ENCODE peak calls at places on chromosomes 5 and 9, in six cellular contexts. D, S, V, P, A and F are unnamed samples.

GRCh38 chr5:178675922-178676321 is 49.1 kb upstream of the CLK4 start:
- DNase-seq in D (no peak), V (no peak), S (no peak), P (no peak), A (no peak), F (no peak)

GRCh38 chr9:4668604-4669003 is 2.3 kb upstream of the SPATA6L start:
- DNase-seq in A (no peak), S (no peak), P (no peak), D (no peak), V (no peak), F (no peak)

GRCh38 chr5:122906768-122907167 is 61.4 kb downstream of the SNX24 start:
- DNase-seq in D (no peak), A (no peak), S (no peak), V (peak; percentile 15), P (no peak), F (no peak)

GRCh38 chr5:6827815-6828214 is 114.6 kb downstream of the TENT4A start:
- DNase-seq in D (no peak), V (no peak), S (peak; percentile 57), A (no peak), P (no peak), F (peak; percentile 22)

GRCh38 chr9:38228331-38229122 is 159.5 kb upstream of the SHB start:
- DNase-seq in D (no peak), V (no peak), A (no peak), S (no peak), P (no peak), F (no peak)

GRCh38 chr9:138024131-138024530 is 146.5 kb downstream of the CACNA1B start:
- DNase-seq in P (no peak), A (peak; percentile 28), D (peak; percentile 17), S (no peak), V (no peak), F (no peak)

GRCh38 chr9:125889524-125890473 is 142.6 kb downstream of the PBX3 start:
- DNase-seq in D (peak; percentile 43), V (peak; percentile 62), A (peak; percentile 50), S (peak; percentile 50), P (peak; percentile 23), F (peak; percentile 8)

GRCh38 chr9:103837940-103838339 is 256.2 kb upstream of the SMC2 start:
- DNase-seq in S (no peak), P (no peak), V (no peak), A (no peak), D (no peak), F (no peak)

GRCh38 chr9:80501635-80502034 is 929.9 kb downstream of the TLE4 start:
- DNase-seq in A (no peak), D (no peak), P (no peak), S (no peak), V (peak; percentile 44), F (no peak)

GRCh38 chr5:66072031-66072430 is 72.1 kb upstream of the SREK1 start:
- DNase-seq in D (no peak), P (no peak), A (no peak), V (no peak), S (no peak), F (no peak)

GRCh38 chr5:76626738-76627137 is 3.5 kb upstream of the F2RL2 start:
- DNase-seq in D (no peak), A (no peak), P (no peak), V (no peak), S (no peak), F (no peak)

GRCh38 chr9:93899609-93900435 is 55.3 kb downstream of the BARX1 start:
- DNase-seq in D (no peak), A (peak; percentile 17), V (no peak), P (no peak), S (peak; percentile 27), F (no peak)

GRCh38 chr5:178398856-178399722 is 166.5 kb upstream of the PHYKPL start:
- DNase-seq in D (no peak), V (no peak), A (no peak), P (no peak), S (no peak), F (no peak)

GRCh38 chr9:136196465-136197371 is 8.2 kb downstream of the LHX3 start:
- DNase-seq in S (no peak), P (no peak), V (no peak), A (no peak), D (no peak), F (no peak)

GRCh38 chr5:133514456-133514855 is 97.9 kb downstream of the FSTL4 start:
- DNase-seq in P (no peak), A (no peak), V (no peak), S (no peak), D (no peak), F (no peak)

GRCh38 chr9:72856985-72857631 is 95.7 kb downstream of the ALDH1A1 start:
- DNase-seq in P (peak; percentile 64), A (no peak), D (peak; percentile 29), V (peak; percentile 77), S (no peak), F (no peak)

GRCh38 chr9:124347206-124347967 is 67.9 kb downstream of the PSMB7 start:
- DNase-seq in A (peak; percentile 30), V (no peak), P (no peak), D (no peak), S (no peak), F (no peak)

GRCh38 chr5:136202800-136203199 is 9.8 kb upstream of the SMIM32 start:
- DNase-seq in D (no peak), A (no peak), V (no peak), P (no peak), S (no peak), F (no peak)

GRCh38 chr9:97802276-97802675 is 50.8 kb upstream of the FOXE1 start:
- DNase-seq in P (no peak), S (no peak), A (no peak), V (no peak), D (no peak), F (no peak)

GRCh38 chr9:107239474-107239873 is 43.6 kb upstream of the RAD23B start:
- DNase-seq in V (peak; percentile 63), A (no peak), P (no peak), D (no peak), S (no peak), F (no peak)

GRCh38 chr9:95746408-95747165 is 128.9 kb upstream of the ERCC6L2 start:
- DNase-seq in D (no peak), P (no peak), V (no peak), A (no peak), S (no peak), F (no peak)

GRCh38 chr9:76150016-76150415 is 244.2 kb downstream of the RFK start:
- DNase-seq in V (no peak), P (no peak), D (no peak), A (no peak), S (no peak), F (no peak)

GRCh38 chr5:143152445-143152844 is 251.0 kb downstream of the NR3C1 start:
- DNase-seq in S (no peak), V (no peak), P (no peak), D (no peak), A (no peak), F (no peak)
- H3K4me1 ChIP-seq in S (no peaks in the 10 kb centered on the region), V (peaks cover 35% of the 10 kb centered on the region), P (no peaks in the 10 kb centered on the region), D (peaks cover 27% of the 10 kb centered on the region), A (peaks cover 41% of the 10 kb centered on the region), F (no peaks in the 10 kb centered on the region)

GRCh38 chr9:69549310-69550202 is 122.6 kb downstream of the APBA1 start:
- DNase-seq in V (peak; percentile 67), S (no peak), P (peak; percentile 19), D (no peak), A (no peak), F (peak; percentile 6)
- H3K9me3 ChIP-seq in V (no peaks in the 10 kb centered on the region), S (no peaks in the 10 kb centered on the region), P (peaks cover 4% of the 10 kb centered on the region), D (no peaks in the 10 kb centered on the region), A (no peaks in the 10 kb centered on the region), F (no peaks in the 10 kb centered on the region)

GRCh38 chr5:1108008-1108864 is 3.6 kb downstream of the SLC12A7 start:
- DNase-seq in S (no peak), D (no peak), A (no peak), P (no peak), V (no peak), F (no peak)
- H3K4me1 ChIP-seq in S (peaks cover 67% of the 10 kb centered on the region), D (peaks cover 63% of the 10 kb centered on the region), A (peaks cover 21% of the 10 kb centered on the region), P (no peaks in the 10 kb centered on the region), V (peaks cover 3% of the 10 kb centered on the region), F (peaks cover 61% of the 10 kb centered on the region)

DNA sequence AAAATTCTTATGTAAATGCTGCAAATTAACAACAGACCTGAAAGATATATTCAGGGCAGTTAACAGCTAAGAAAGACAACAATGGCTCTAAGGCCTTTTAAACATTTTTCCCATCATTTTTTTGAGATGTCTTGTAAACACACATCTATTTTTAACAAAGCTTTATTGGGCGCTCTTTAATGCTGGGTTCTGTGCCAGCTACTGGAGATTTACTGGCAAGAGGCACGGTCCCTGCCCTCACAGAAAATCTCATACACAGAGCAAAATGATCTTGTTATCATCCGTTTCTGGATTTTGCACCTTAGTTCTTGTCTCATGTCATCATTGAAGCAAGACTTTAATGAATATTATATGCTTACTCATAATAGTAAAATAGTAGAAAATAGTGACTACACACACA is 1022.3 kb upstream of the WWC1 start:
- DNase-seq in P (no peak), S (no peak), D (no peak), A (no peak), V (no peak), F (no peak)
- H3K9me3 ChIP-seq in P (no peaks in the 10 kb centered on the region), S (no peaks in the 10 kb centered on the region), D (peaks cover 4% of the 10 kb centered on the region), A (no peaks in the 10 kb centered on the region), V (no peaks in the 10 kb centered on the region), F (no peaks in the 10 kb centered on the region)

DNA sequence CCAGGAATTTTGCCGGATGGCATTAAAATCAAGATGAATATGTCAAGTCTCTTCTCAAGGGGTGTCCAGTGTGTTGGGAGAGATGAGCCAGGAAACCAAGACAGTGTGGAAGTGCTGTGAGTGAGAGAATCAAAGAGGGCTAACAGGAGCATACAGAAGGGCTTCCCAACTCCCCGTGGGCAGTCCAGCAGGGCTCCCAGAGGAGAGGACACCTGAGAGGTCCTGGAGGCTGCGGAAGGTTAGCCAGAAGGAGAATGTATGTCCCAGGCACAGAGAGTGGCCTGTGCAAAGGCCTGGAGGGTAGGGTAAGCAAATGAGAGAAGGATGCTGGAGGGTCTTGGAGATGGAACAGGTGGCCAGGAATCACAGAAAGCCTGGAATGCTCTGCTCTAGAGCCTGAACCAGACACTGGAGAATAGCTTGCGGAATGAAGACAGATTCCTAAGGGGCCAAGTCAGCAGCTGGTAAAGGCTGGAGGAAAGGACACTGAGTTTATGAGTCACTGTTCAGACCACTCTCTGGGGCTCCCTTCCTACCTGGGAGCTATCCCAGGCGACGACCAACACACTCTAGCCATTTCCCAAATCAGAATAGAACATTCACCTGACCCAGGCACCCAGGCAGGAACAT is 59.4 kb downstream of the SLC22A5 start:
- DNase-seq in S (no peak), P (no peak), A (no peak), D (no peak), V (peak; percentile 59), F (no peak)
- H3K4me1 ChIP-seq in S (peaks cover 95% of the 10 kb centered on the region), P (no peaks in the 10 kb centered on the region), A (peaks cover 77% of the 10 kb centered on the region), D (peaks cover 68% of the 10 kb centered on the region), V (peaks cover 52% of the 10 kb centered on the region), F (peaks cover 92% of the 10 kb centered on the region)